ENCODE peak calls at places on chromosome 9, in five cellular contexts. Z is upper lobe of left lung, A is tibial nerve, T is body of pancreas, I is uterus. O is an unnamed sample.

GRCh38 chr9:95171596-95171995 is 145.9 kb downstream of the FANCC start:
- DNase-seq in Z (no peak), A (no peak), T (no peak), I (no peak), O (no peak)

GRCh38 chr9:2628926-2629325 is 7.3 kb downstream of the VLDLR start:
- DNase-seq in Z (no peak), A (no peak), T (no peak), I (no peak), O (no peak)

GRCh38 chr9:14692536-14692917 is 705 bp downstream of the ZDHHC21 start:
- DNase-seq in Z (no peak), A (no peak), T (no peak), I (no peak), O (peak)

GRCh38 chr9:95127249-95128176 is 190.0 kb downstream of the FANCC start:
- DNase-seq in Z (peak), A (peak), T (peak), I (peak), O (peak)

GRCh38 chr9:121676916-121677315 is 25.5 kb downstream of the DAB2IP start:
- DNase-seq in Z (no peak), A (no peak), T (no peak), I (no peak), O (no peak)

GRCh38 chr9:108694191-108694590 is 161.6 kb downstream of the ACTL7B start:
- DNase-seq in Z (no peak), A (no peak), T (no peak), I (no peak), O (no peak)

GRCh38 chr9:82829818-82830217 is 233.1 kb downstream of the RASEF start:
- DNase-seq in Z (no peak), A (no peak), T (no peak), I (no peak), O (no peak)

GRCh38 chr9:15333376-15333881 is 26.4 kb upstream of the TTC39B start:
- DNase-seq in Z (no peak), A (no peak), T (no peak), I (no peak), O (no peak)

GRCh38 chr9:32289756-32290155 is 94.7 kb upstream of the ACO1 start:
- DNase-seq in Z (no peak), A (no peak), T (no peak), I (no peak), O (no peak)

GRCh38 chr9:19410594-19410993 is 1.8 kb downstream of the ACER2 start:
- DNase-seq in Z (no peak), A (no peak), T (no peak), I (no peak), O (no peak)

GRCh38 chr9:89339807-89340206 is 21.5 kb downstream of the SECISBP2 start:
- DNase-seq in Z (no peak), A (no peak), T (no peak), I (no peak), O (no peak)

GRCh38 chr9:3528466-3528865 is 2.7 kb upstream of the RFX3 start:
- DNase-seq in Z (no peak), A (no peak), T (no peak), I (no peak), O (peak)

GRCh38 chr9:16484744-16485143 is 385.7 kb downstream of the BNC2 start:
- DNase-seq in Z (no peak), A (no peak), T (no peak), I (no peak), O (no peak)

GRCh38 chr9:32278991-32279390 is 105.5 kb upstream of the ACO1 start:
- DNase-seq in Z (no peak), A (no peak), T (no peak), I (no peak), O (no peak)

GRCh38 chr9:2338770-2339169 is 282.8 kb upstream of the VLDLR start:
- DNase-seq in Z (no peak), A (no peak), T (no peak), I (no peak), O (no peak)

GRCh38 chr9:88988796-88989641 is 2.2 kb upstream of the S1PR3 start:
- DNase-seq in Z (no peak), A (no peak), T (no peak), I (peak), O (no peak)

GRCh38 chr9:130837002-130837511 is 2.0 kb downstream of the ABL1 start:
- DNase-seq in Z (no peak), A (no peak), T (no peak), I (no peak), O (no peak)

GRCh38 chr9:112379177-112380101 is 469 bp upstream of the HSDL2 start:
- DNase-seq in Z (peak), A (peak), T (peak), I (peak), O (peak)

GRCh38 chr9:89478821-89479668 is 18.9 kb downstream of the SEMA4D start:
- DNase-seq in Z (no peak), A (no peak), T (no peak), I (no peak), O (no peak)

GRCh38 chr9:97307091-97307490 is 368 bp upstream of the CCDC180 start:
- DNase-seq in Z (peak), A (peak), T (peak), I (peak), O (peak)

GRCh38 chr9:26656003-26656940 is 236.3 kb downstream of the CAAP1 start:
- DNase-seq in Z (no peak), A (no peak), T (no peak), I (no peak), O (peak)

GRCh38 chr9:33718987-33719386 is 76.4 kb upstream of the PRSS3 start:
- DNase-seq in Z (peak), A (no peak), T (no peak), I (no peak), O (no peak)

GRCh38 chr9:137814841-137815240 is 62.7 kb upstream of the CACNA1B start:
- DNase-seq in Z (no peak), A (no peak), T (no peak), I (no peak), O (no peak)

GRCh38 chr9:124696101-124696500 is 75.0 kb downstream of the NR6A1 start:
- DNase-seq in Z (no peak), A (no peak), T (no peak), I (no peak), O (no peak)

GRCh38 chr9:37369671-37370070 is 52.8 kb upstream of the GRHPR start:
- DNase-seq in Z (no peak), A (no peak), T (no peak), I (no peak), O (no peak)

GRCh38 chr9:101119206-101119819 is 90.8 kb downstream of the PLPPR1 start:
- DNase-seq in Z (peak), A (no peak), T (peak), I (no peak), O (peak)

GRCh38 chr9:131810351-131811170 is 70.7 kb upstream of the RAPGEF1 start:
- DNase-seq in Z (no peak), A (no peak), T (no peak), I (no peak), O (no peak)

GRCh38 chr9:73023025-73023541 is 70.2 kb upstream of the ALDH1A1 start:
- DNase-seq in Z (peak), A (no peak), T (peak), I (peak), O (peak)

GRCh38 chr9:86946712-86947145 is 577 bp downstream of the GAS1 start:
- DNase-seq in Z (peak), A (peak), T (no peak), I (peak), O (peak)

GRCh38 chr9:27303219-27303618 is 6.3 kb upstream of the EQTN start:
- DNase-seq in Z (no peak), A (no peak), T (peak), I (no peak), O (peak)

GRCh38 chr9:100413839-100414420 is 13.0 kb upstream of the MSANTD3 start:
- DNase-seq in Z (no peak), A (no peak), T (no peak), I (no peak), O (no peak)

GRCh38 chr9:82729991-82730390 is 333.0 kb downstream of the RASEF start:
- DNase-seq in Z (no peak), A (no peak), T (no peak), I (no peak), O (no peak)

GRCh38 chr9:125752070-125752628 is 5.0 kb downstream of the PBX3 start:
- DNase-seq in Z (no peak), A (no peak), T (no peak), I (no peak), O (no peak)

GRCh38 chr9:121201045-121201737 is 478 bp downstream of the RAB14 start:
- DNase-seq in Z (peak), A (no peak), T (peak), I (no peak), O (peak)

GRCh38 chr9:120783611-120784047 is 9.6 kb downstream of the FBXW2 start:
- DNase-seq in Z (no peak), A (no peak), T (no peak), I (no peak), O (no peak)

GRCh38 chr9:109843651-109844050 is 63.7 kb downstream of the PALM2AKAP2 start:
- DNase-seq in Z (no peak), A (no peak), T (peak), I (no peak), O (no peak)

GRCh38 chr9:99801775-99802174 is 19.9 kb upstream of the NR4A3 start:
- DNase-seq in Z (no peak), A (no peak), T (no peak), I (no peak), O (no peak)

GRCh38 chr9:35726876-35727438 is 5.0 kb downstream of the TLN1 start:
- DNase-seq in Z (peak), A (no peak), T (no peak), I (peak), O (peak)

GRCh38 chr9:35727676-35728040 is 4.3 kb downstream of the TLN1 start:
- DNase-seq in Z (no peak), A (no peak), T (no peak), I (no peak), O (peak)

GRCh38 chr9:35729700-35730485 is 2.1 kb downstream of the TLN1 start:
- DNase-seq in Z (peak), A (no peak), T (no peak), I (peak), O (peak)

GRCh38 chr9:35729101-35729500 is 2.9 kb downstream of the TLN1 start:
- DNase-seq in Z (no peak), A (no peak), T (no peak), I (no peak), O (peak)

DNA sequence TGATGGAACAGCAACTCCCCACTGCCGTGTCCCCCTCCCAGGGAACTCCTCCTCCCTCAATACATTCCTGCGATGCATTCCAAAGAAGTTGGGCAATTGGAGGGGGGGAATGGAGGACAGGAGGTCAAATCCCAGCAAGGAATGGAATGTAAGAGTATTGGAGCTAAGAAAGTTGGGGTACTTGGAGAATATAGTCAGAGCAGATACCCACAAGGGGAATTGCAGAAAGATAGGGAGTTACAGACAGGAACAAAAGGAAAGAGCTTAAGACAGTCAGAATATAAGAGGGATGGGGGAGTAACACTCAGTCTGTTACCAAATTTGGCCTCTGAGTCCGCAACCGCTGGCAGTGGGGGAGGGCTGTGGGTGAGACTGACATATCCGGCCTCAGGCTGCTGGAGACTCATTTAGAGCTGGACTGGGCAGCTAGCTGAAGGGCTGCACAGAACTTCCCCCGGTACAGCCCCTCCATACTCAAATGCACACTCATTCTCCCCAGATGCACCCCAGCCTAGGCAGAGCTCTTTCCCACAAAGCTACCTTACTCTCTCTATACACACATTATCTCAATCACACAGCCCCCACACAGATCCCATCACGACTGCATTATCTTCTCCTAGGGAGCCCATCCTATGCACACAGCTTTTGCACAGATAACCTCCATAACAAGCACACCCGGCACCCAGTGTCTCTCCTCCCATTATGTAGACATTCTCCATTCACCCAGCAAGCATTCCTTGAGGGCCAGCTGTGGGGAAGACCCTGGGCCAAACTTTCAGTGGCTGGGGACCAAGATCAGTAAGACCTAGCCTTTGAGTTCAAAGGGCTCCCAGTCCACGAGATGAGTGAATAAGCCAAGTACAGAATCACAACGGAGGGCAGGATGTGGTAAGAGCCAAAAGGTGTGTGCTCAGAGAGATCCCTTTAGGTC is 3.7 kb downstream of the TLN1 start:
- DNase-seq in Z (peak), A (peak), T (peak), I (peak), O (peak)
- TF ChIP-seq POLR2A in Z (peak), A (no peak), T (no peak), I (peak), O (peak)

GRCh38 chr9:134056483-134057310 is 11.1 kb downstream of the BRD3 start:
- DNase-seq in Z (no peak), A (no peak), T (peak), I (peak), O (no peak)

GRCh38 chr9:134053941-134054761 is 13.7 kb downstream of the BRD3 start:
- DNase-seq in Z (no peak), A (no peak), T (no peak), I (no peak), O (no peak)

GRCh38 chr9:134054891-134055811 is 12.7 kb downstream of the BRD3 start:
- DNase-seq in Z (no peak), A (no peak), T (peak), I (peak), O (no peak)

GRCh38 chr9:134057311-134057665 is 10.5 kb downstream of the BRD3 start:
- DNase-seq in Z (no peak), A (no peak), T (no peak), I (no peak), O (no peak)

GRCh38 chr9:134055981-134056461 is 11.8 kb downstream of the BRD3 start:
- DNase-seq in Z (peak), A (peak), T (peak), I (peak), O (peak)
- TF ChIP-seq POLR2A in Z (no peak), A (no peak), T (no peak), I (no peak), O (no peak)

GRCh38 chr9:70630971-70631370 is 216.5 kb upstream of the KLF9 start:
- DNase-seq in Z (no peak), A (no peak), T (no peak), I (no peak), O (no peak)
- TF ChIP-seq POLR2A in Z (no peak), A (no peak), T (no peak), I (no peak), O (no peak)

DNA sequence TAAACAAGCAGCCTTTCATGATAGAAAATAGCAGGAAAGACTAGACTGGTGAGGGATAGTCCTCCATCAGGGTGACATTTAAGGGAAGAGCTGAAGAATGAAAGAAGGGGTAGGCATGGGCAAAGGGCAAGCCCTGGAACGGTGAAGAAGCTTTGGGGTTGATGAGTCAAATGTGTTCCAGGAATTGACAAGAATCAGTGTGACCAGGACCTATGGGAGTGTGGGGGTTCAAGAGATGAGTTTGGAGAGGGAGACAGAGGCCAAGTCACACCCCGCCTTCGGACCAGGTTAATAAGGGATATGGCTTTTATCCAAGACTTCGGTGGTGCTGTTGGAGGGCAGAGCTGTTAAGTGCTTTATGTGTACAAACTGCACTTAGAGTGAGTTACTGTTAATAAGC is 900 bp downstream of the PMPCA start:
- DNase-seq in Z (no peak), A (no peak), T (no peak), I (no peak), O (peak)
- TF ChIP-seq POLR2A in Z (no peak), A (no peak), T (no peak), I (no peak), O (no peak)

O was measured in erythroblast.